ENCODE peak calls at places on chromosome 6, in eight cellular contexts. R, T, S, G, W, Q, K and L are unnamed samples.

GRCh38 chr6:35302604-35303218 is 5.1 kb downstream of the DEF6 start:
- DNase-seq in R (peak; percentile 31), T (no peak), S (peak; percentile 75), G (peak; percentile 44), W (peak; percentile 75), Q (no peak), K (peak; percentile 77), L (peak; percentile 85)

GRCh38 chr6:75403563-75403962 is 90.0 kb downstream of the FILIP1 start:
- DNase-seq in R (no peak), T (no peak), S (no peak), G (no peak), W (no peak), Q (no peak), K (no peak), L (no peak)

GRCh38 chr6:43265564-43265963 is 22.3 kb downstream of the TTBK1 start:
- DNase-seq in R (no peak), T (peak; percentile 61), S (no peak), G (no peak), W (peak; percentile 14), Q (no peak), K (no peak), L (no peak)

GRCh38 chr6:74504941-74505340 is 700.9 kb downstream of the COL12A1 start:
- DNase-seq in R (no peak), T (no peak), S (no peak), G (no peak), W (no peak), Q (no peak), K (no peak), L (no peak)

GRCh38 chr6:34143884-34144580 is 1.9 kb downstream of the GRM4 start:
- DNase-seq in R (no peak), T (peak; percentile 24), S (peak; percentile 90), G (peak; percentile 85), W (peak; percentile 95), Q (no peak), K (no peak), L (no peak)

GRCh38 chr6:154528286-154528915 is 17.9 kb upstream of the CNKSR3 start:
- DNase-seq in R (no peak), T (no peak), S (no peak), G (no peak), W (no peak), Q (no peak), K (no peak), L (no peak)

GRCh38 chr6:106473807-106474206 is 113.3 kb downstream of the CRYBG1 start:
- DNase-seq in R (no peak), T (no peak), S (no peak), G (no peak), W (no peak), Q (no peak), K (no peak), L (no peak)

GRCh38 chr6:28729501-28730402 is 194.0 kb downstream of the TRIM27 start:
- DNase-seq in R (no peak), T (no peak), S (no peak), G (no peak), W (peak; percentile 42), Q (no peak), K (no peak), L (no peak)

GRCh38 chr6:164616917-164617524 is 692.4 kb downstream of the C6orf118 start:
- DNase-seq in R (no peak), T (no peak), S (no peak), G (no peak), W (no peak), Q (no peak), K (no peak), L (no peak)

GRCh38 chr6:31837612-31838553 is 10.3 kb downstream of the HSPA1B start:
- DNase-seq in R (no peak), T (no peak), S (no peak), G (no peak), W (no peak), Q (no peak), K (no peak), L (peak; percentile 56)

GRCh38 chr6:31834367-31834703 is 6.8 kb downstream of the HSPA1B start:
- DNase-seq in R (peak; percentile 77), T (peak; percentile 92), S (peak; percentile 91), G (peak; percentile 95), W (peak; percentile 94), Q (no peak), K (peak; percentile 50), L (peak; percentile 73)

GRCh38 chr6:31834704-31835375 is 7.3 kb downstream of the HSPA1B start:
- DNase-seq in R (peak; percentile 51), T (peak; percentile 77), S (peak; percentile 80), G (peak; percentile 87), W (peak; percentile 76), Q (no peak), K (no peak), L (peak; percentile 85)

GRCh38 chr6:31836676-31837611 is 9.4 kb downstream of the HSPA1B start:
- DNase-seq in R (no peak), T (no peak), S (peak; percentile 69), G (no peak), W (no peak), Q (no peak), K (no peak), L (no peak)

DNA sequence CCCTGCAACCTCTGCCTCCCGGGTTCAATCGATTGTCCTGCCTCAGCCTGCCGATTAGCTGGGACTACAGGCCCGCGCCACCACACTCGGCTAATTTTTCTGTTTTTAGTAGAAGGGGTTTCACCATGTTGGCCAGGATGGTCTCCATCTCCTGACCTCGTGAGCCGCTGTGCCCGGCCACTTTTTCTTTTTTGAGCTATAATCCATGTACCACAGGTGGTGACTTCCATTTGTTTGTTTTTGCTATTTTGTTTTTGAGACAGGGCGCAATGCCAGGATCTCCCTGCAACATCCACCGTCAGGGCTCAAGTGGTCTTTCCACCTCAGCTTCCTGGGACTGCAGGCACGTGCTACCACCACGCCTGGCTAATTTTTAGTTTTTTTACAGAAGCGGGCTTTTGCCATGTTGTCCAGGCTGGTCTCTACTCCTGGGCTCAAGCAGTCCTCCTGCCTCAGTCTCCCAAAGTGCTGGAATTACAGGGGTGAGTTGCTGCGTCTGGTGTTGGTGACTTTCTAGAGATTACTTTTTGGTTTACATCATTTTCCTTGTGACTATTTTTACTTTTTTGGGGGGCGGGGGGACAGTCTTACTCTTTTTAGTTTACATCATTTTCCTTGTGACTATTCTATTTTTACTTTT is 8.6 kb downstream of the HSPA1B start:
- DNase-seq in R (no peak), T (no peak), S (peak; percentile 24), G (no peak), W (no peak), Q (no peak), K (no peak), L (no peak)
- TF ChIP-seq REST in R (no peak), T (no peak), S (no peak), G (no peak), W (no peak), Q (no peak), K (no peak), L (no peak)

DNA sequence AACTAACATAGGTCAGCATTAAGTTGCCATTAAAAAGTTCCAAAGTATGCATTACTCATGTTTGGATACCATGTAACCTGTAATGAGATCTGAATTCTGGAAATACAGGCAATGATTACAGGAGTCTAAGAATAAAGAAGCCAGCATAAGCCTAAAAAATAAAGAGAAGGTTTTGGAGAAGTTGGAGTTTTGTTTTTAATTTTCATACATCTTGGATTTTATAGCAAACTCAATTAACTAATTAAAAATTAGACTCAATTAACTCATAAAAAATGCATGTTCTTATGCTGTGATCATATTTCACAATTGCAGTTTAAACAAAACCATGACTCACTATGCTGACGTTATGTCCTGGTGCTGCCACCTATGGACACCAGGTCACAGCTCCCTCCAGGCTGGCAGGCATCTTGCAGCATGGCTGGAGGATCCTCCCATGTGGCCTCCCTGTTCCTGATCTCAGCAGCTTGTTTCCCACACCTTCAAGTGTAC is 648.8 kb upstream of the AGPAT4 start:
- DNase-seq in R (peak; percentile 75), T (peak; percentile 78), S (peak; percentile 24), G (peak; percentile 69), W (peak; percentile 68), Q (peak; percentile 71), K (no peak), L (peak; percentile 72)
- TF ChIP-seq POLR2AphosphoS5 in R (no peak), T (no peak), S (no peak), G (no peak), W (no peak), Q (no peak), K (no peak), L (no peak)

GRCh38 chr6:68638225-68638900 is 3.3 kb downstream of the ADGRB3 start:
- DNase-seq in R (no peak), T (peak; percentile 9), S (no peak), G (peak; percentile 13), W (peak; percentile 52), Q (no peak), K (no peak), L (no peak)

GRCh38 chr6:68635412-68635705 is 277 bp downstream of the ADGRB3 start:
- DNase-seq in R (no peak), T (no peak), S (no peak), G (no peak), W (no peak), Q (no peak), K (no peak), L (no peak)

GRCh38 chr6:68637782-68638181 is 2.7 kb downstream of the ADGRB3 start:
- DNase-seq in R (no peak), T (no peak), S (no peak), G (no peak), W (no peak), Q (no peak), K (no peak), L (no peak)

GRCh38 chr6:68635706-68636513 is 828 bp downstream of the ADGRB3 start:
- DNase-seq in R (no peak), T (no peak), S (no peak), G (peak; percentile 44), W (peak; percentile 57), Q (no peak), K (no peak), L (no peak)

DNA sequence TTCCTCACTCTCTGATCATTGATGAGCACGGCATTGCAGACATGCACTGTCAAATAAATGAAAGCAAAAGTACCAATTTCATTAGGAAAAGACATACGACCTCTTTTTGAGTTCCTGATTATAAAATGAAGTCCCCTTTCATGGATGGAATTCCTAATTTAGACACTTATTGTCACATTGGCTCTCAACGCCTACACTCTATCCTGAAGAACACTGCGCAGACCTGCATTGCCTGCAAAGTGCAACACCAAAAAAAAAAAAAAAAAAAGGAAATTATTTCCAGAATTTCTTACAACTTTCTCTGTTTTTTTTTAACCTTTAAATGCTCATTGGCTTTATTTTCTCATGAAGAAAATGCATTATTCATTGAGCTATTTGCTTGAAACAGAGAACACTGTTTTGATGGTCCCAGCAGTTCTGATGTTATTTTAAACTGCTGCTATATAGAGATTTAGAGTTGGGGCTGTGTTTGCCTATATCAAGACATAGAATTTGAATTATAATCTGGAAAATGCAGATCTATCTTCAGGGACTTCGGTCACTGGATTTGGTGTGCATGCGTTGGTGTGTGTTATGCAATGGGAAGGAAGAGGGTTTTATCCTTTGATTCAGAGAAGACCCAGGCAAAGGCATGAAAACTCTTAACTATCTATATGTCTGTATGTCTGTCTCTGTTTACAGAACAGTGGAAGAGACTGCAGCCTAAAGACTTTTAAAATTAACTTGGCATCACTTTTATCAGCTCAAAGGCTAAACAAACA is 1.8 kb downstream of the ADGRB3 start:
- DNase-seq in R (no peak), T (no peak), S (no peak), G (no peak), W (no peak), Q (no peak), K (no peak), L (no peak)
- TF ChIP-seq REST in R (no peak), T (no peak), S (no peak), G (no peak), W (no peak), Q (no peak), K (no peak), L (no peak)

DNA sequence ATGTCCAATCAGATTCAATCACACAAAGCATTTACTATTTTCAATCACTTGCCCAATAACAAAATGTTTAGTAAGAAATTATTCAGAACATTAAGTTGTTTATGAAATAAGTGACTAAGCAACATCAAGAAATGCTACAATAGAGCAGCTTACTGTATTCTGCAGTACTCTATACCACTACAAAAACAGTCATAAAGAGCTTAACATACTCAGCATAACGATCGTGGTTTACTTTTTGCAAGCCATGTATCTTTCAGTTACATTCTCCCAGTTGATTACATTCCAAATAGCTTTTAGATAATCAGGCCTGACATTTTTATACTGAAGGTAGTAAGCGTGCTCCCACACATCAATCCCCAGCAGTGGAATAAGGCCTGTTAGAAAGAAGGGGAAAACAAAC is 10.8 kb downstream of the SOD2 start:
- DNase-seq in R (no peak), T (no peak), S (no peak), G (no peak), W (no peak), Q (no peak), K (no peak), L (no peak)
- TF ChIP-seq POLR2AphosphoS5 in R (no peak), T (no peak), S (no peak), G (no peak), W (no peak), Q (no peak), K (no peak), L (no peak)